ENCODE peak calls at places on chromosome 7, in five cellular contexts. D is cardiac fibroblast, H is AG04449, F is aorta, E is colonic mucosa. U is an unnamed sample.

GRCh38 chr7:80139179-80139578 is 4.5 kb downstream of the GNAI1 start:
- DNase-seq in D (no peak), H (no peak), F (no peak), E (no peak), U (no peak)

GRCh38 chr7:46814516-46815250 is 767.2 kb downstream of the TNS3 start:
- DNase-seq in D (peak), H (no peak), F (no peak), E (no peak), U (no peak)

GRCh38 chr7:86972072-86972471 is 87.4 kb downstream of the ELAPOR2 start:
- DNase-seq in D (no peak), H (no peak), F (no peak), E (no peak), U (no peak)

GRCh38 chr7:143003393-143004051 is 23.4 kb downstream of the OR9A2 start:
- DNase-seq in D (peak), H (no peak), F (no peak), E (no peak), U (no peak)

GRCh38 chr7:31466036-31466435 is 47.9 kb upstream of the ITPRID1 start:
- DNase-seq in D (no peak), H (no peak), F (no peak), E (no peak), U (no peak)

GRCh38 chr7:150895809-150896208 is 43.5 kb downstream of the AOC1 start:
- DNase-seq in D (no peak), H (no peak), F (no peak), E (no peak), U (no peak)

GRCh38 chr7:32259917-32260596 is 189.8 kb upstream of the PDE1C start:
- DNase-seq in D (no peak), H (no peak), F (no peak), E (no peak), U (no peak)

GRCh38 chr7:70104243-70104642 is 506.0 kb downstream of the AUTS2 start:
- DNase-seq in D (no peak), H (no peak), F (no peak), E (no peak), U (no peak)

GRCh38 chr7:36192050-36192824 is 39.2 kb downstream of the EEPD1 start:
- DNase-seq in D (peak), H (peak), F (peak), E (no peak), U (peak)

GRCh38 chr7:20307901-20308300 is 22.8 kb upstream of the ITGB8 start:
- DNase-seq in D (no peak), H (no peak), F (no peak), E (no peak), U (no peak)

GRCh38 chr7:141874787-141875186 is 33.5 kb upstream of the PRSS37 start:
- DNase-seq in D (no peak), H (no peak), F (no peak), E (no peak), U (no peak)

GRCh38 chr7:46165281-46165680 is 244.2 kb upstream of the IGFBP3 start:
- DNase-seq in D (peak), H (no peak), F (no peak), E (no peak), U (no peak)

GRCh38 chr7:130932667-130933432 is 198.8 kb upstream of the KLF14 start:
- DNase-seq in D (no peak), H (no peak), F (no peak), E (no peak), U (no peak)

GRCh38 chr7:84412161-84412969 is 217.8 kb upstream of the SEMA3A start:
- DNase-seq in D (peak), H (peak), F (no peak), E (no peak), U (peak)

GRCh38 chr7:37448057-37448636 is 517 bp downstream of the ELMO1 start:
- DNase-seq in D (no peak), H (no peak), F (no peak), E (no peak), U (no peak)

GRCh38 chr7:98553666-98554065 is 63.4 kb upstream of the NPTX2 start:
- DNase-seq in D (no peak), H (no peak), F (no peak), E (no peak), U (no peak)

GRCh38 chr7:151436446-151437162 is 3.3 kb downstream of the CRYGN start:
- DNase-seq in D (peak), H (no peak), F (peak), E (no peak), U (no peak)

GRCh38 chr7:138237995-138238394 is 161.7 kb downstream of the AKR1D1 start:
- DNase-seq in D (no peak), H (no peak), F (no peak), E (no peak), U (no peak)

GRCh38 chr7:157738064-157738460 is 401.3 kb downstream of the DNAJB6 start:
- DNase-seq in D (peak), H (no peak), F (no peak), E (no peak), U (no peak)

GRCh38 chr7:18974803-18975202 is 142.6 kb downstream of the TWIST1 start:
- DNase-seq in D (peak), H (peak), F (no peak), E (no peak), U (no peak)

GRCh38 chr7:542935-543789 is 23.5 kb upstream of the PDGFA start:
- DNase-seq in D (peak), H (peak), F (peak), E (no peak), U (peak)

GRCh38 chr7:13327669-13328068 is 640.2 kb downstream of the ARL4A start:
- DNase-seq in D (peak), H (no peak), F (no peak), E (no peak), U (peak)

GRCh38 chr7:135224027-135224426 is 9.6 kb upstream of the STRA8 start:
- DNase-seq in D (no peak), H (no peak), F (no peak), E (no peak), U (no peak)

GRCh38 chr7:54796150-54796549 is 37.1 kb upstream of the SEC61G start:
- DNase-seq in D (peak), H (no peak), F (no peak), E (no peak), U (no peak)

GRCh38 chr7:158695726-158696452 is 8.7 kb downstream of the NCAPG2 start:
- DNase-seq in D (peak), H (no peak), F (peak), E (peak), U (peak)

GRCh38 chr7:24864214-24864817 is 107.1 kb upstream of the GSDME start:
- DNase-seq in D (no peak), H (no peak), F (no peak), E (no peak), U (no peak)

GRCh38 chr7:135320277-135320676 is 86.6 kb downstream of the STRA8 start:
- DNase-seq in D (peak), H (peak), F (peak), E (peak), U (peak)

GRCh38 chr7:73921623-73922528 is 60.9 kb downstream of the TMEM270 start:
- DNase-seq in D (no peak), H (no peak), F (no peak), E (no peak), U (no peak)

GRCh38 chr7:91348686-91349085 is 84.5 kb downstream of the FZD1 start:
- DNase-seq in D (peak), H (peak), F (no peak), E (no peak), U (peak)

GRCh38 chr7:69457912-69458491 is 140.3 kb upstream of the AUTS2 start:
- DNase-seq in D (peak), H (no peak), F (no peak), E (no peak), U (peak)

GRCh38 chr7:133980794-133981193 is 146.3 kb upstream of the LRGUK start:
- DNase-seq in D (no peak), H (no peak), F (no peak), E (no peak), U (no peak)

GRCh38 chr7:137923380-137923779 is 76.6 kb upstream of the DGKI start:
- DNase-seq in D (no peak), H (peak), F (no peak), E (no peak), U (peak)

GRCh38 chr7:158454631-158455030 is 133.0 kb downstream of the PTPRN2 start:
- DNase-seq in D (no peak), H (no peak), F (no peak), E (no peak), U (no peak)

GRCh38 chr7:46282155-46282554 is 361.1 kb upstream of the IGFBP3 start:
- DNase-seq in D (no peak), H (no peak), F (no peak), E (no peak), U (no peak)

GRCh38 chr7:149479554-149479953 is 18.1 kb downstream of the ZNF746 start:
- DNase-seq in D (no peak), H (no peak), F (no peak), E (no peak), U (no peak)

GRCh38 chr7:134831862-134832261 is 52.4 kb downstream of the CALD1 start:
- DNase-seq in D (peak), H (no peak), F (peak), E (no peak), U (no peak)

GRCh38 chr7:102821994-102822747 is 73.4 kb downstream of the FAM185A start:
- DNase-seq in D (no peak), H (no peak), F (no peak), E (no peak), U (no peak)
- H3K4me3 ChIP-seq in D (no peak), H (no peak), F (no peak), E (no peak), U (no peak)

GRCh38 chr7:1666779-1667565 is 3.1 kb upstream of the ELFN1 start:
- DNase-seq in D (no peak), H (no peak), F (peak), E (no peak), U (no peak)
- H3K4me3 ChIP-seq in D (peak), H (peak), F (peak), E (peak), U (peak)

DNA sequence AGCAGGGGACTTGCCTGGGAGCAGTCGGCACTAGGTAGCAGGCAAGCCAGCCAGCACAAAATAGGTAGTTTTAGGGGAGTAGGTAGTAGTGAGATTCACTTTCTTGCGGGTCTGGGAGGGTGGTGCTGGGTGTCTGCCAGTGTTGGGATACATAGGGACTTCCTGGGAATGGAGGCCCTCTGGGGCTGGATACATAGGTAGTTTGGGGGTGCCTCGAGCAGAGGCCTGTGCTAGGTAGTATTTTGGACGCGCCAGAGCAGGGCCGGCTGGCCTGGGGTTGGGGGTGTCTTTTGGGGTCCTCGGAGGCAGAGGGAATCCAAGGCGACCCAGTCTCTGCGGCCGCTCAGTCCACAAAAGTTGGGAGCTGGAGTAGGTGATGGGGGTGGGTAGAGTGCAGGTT is 2.0 kb upstream of the HOXA3 start:
- DNase-seq in D (no peak), H (no peak), F (no peak), E (peak), U (no peak)
- H3K4me3 ChIP-seq in D (no peak), H (no peak), F (no peak), E (peak), U (no peak)

DNA sequence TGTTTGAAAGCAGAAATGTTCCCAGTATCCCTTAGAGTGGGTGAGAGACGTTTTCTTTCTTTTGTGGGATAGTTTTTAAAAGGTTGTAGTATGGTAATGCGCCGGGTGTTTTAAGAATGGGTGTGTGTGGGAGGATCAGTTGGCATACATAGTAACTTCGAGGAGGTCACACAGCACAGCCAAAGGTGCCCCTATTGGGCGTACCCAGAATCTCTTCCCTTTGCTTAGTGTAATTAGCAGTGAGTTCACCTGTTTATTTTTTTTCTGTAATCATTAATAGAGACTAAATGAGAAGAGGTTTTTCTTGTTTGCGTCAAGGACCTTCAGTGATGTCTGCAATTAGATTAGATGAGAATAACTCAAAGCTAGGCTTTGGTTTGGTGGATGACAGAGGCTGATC is 1.5 kb downstream of the PLEKHA8 start:
- DNase-seq in D (no peak), H (no peak), F (no peak), E (peak), U (no peak)
- H3K4me3 ChIP-seq in D (peak), H (peak), F (peak), E (peak), U (peak)

U was measured in skeletal muscle cell.